ENCODE peak calls at places on chromosomes 6 and 20, in seven cellular contexts. Y, J, H, T, O, X and Z are unnamed samples.
A peak's percentile ranks its signal among the peaks of the same experiment; 100 is the strongest.

GRCh38 chr6:112744827-112745226 is 397.7 kb downstream of the RFPL4B start:
- DNase-seq in Y (no peak), J (no peak), H (no peak), T (no peak), O (no peak), X (no peak), Z (no peak)

GRCh38 chr20:53539516-53539915 is 54.1 kb downstream of the ZNF217 start:
- DNase-seq in Y (no peak), J (no peak), H (no peak), T (no peak), O (no peak), X (no peak), Z (no peak)

GRCh38 chr20:57711311-57711712 is 1.5 kb upstream of the PMEPA1 start:
- DNase-seq in Y (no peak), J (no peak), H (no peak), T (no peak), O (peak; percentile 41), X (no peak), Z (no peak)

GRCh38 chr20:10985536-10985935 is 311.7 kb upstream of the JAG1 start:
- DNase-seq in Y (no peak), J (no peak), H (peak; percentile 75), T (no peak), O (no peak), X (no peak), Z (no peak)

GRCh38 chr6:114339706-114340105 is 3.1 kb downstream of the HS3ST5 start:
- DNase-seq in Y (no peak), J (no peak), H (peak; percentile 9), T (no peak), O (no peak), X (no peak), Z (peak; percentile 3)

GRCh38 chr6:158226655-158227512 is 58.7 kb downstream of the GTF2H5 start:
- DNase-seq in Y (no peak), J (no peak), H (no peak), T (no peak), O (peak; percentile 10), X (no peak), Z (no peak)

GRCh38 chr6:4105980-4106536 is 27.1 kb upstream of the FAM217A start:
- DNase-seq in Y (no peak), J (no peak), H (no peak), T (no peak), O (no peak), X (no peak), Z (no peak)

GRCh38 chr6:40634429-40634828 is 47.3 kb upstream of the LRFN2 start:
- DNase-seq in Y (no peak), J (no peak), H (no peak), T (no peak), O (peak; percentile 13), X (no peak), Z (no peak)

GRCh38 chr20:45817652-45818194 is 5.3 kb downstream of the UBE2C start:
- DNase-seq in Y (no peak), J (no peak), H (peak; percentile 83), T (no peak), O (no peak), X (peak; percentile 57), Z (peak; percentile 87)

GRCh38 chr6:133804263-133804662 is 84.7 kb upstream of the TCF21 start:
- DNase-seq in Y (no peak), J (no peak), H (peak; percentile 30), T (no peak), O (no peak), X (no peak), Z (peak; percentile 10)

GRCh38 chr6:43396408-43397149 is 27.1 kb upstream of the ZNF318 start:
- DNase-seq in Y (no peak), J (no peak), H (no peak), T (no peak), O (peak; percentile 61), X (no peak), Z (no peak)

GRCh38 chr6:155943635-155944034 is 488.0 kb upstream of the NOX3 start:
- DNase-seq in Y (no peak), J (no peak), H (no peak), T (no peak), O (no peak), X (peak; percentile 4), Z (no peak)

GRCh38 chr6:21436625-21437024 is 156.9 kb upstream of the SOX4 start:
- DNase-seq in Y (no peak), J (no peak), H (no peak), T (no peak), O (no peak), X (no peak), Z (no peak)